ENCODE peak calls at places on chromosomes 16 and 17, in six cellular contexts. E, G, O, Z, I and X are unnamed samples.

GRCh38 chr16:70402916-70403659 is 35.8 kb downstream of the ST3GAL2 start:
- DNase-seq in Z (no peak), E (no peak), O (no peak), I (no peak), G (no peak), X (no peak)

GRCh38 chr16:57669476-57670162 is 1.5 kb downstream of the ADGRG3 start:
- DNase-seq in G (no peak), Z (no peak), I (no peak), O (no peak), E (no peak), X (no peak)

GRCh38 chr17:59963738-59964454 is 644 bp downstream of the RNFT1 start:
- DNase-seq in G (peak; percentile 18), I (peak; percentile 55), E (peak; percentile 29), Z (peak; percentile 66), O (peak; percentile 6), X (no peak)

GRCh38 chr16:87828071-87828971 is 41.0 kb downstream of the SLC7A5 start:
- DNase-seq in Z (no peak), O (no peak), E (no peak), I (peak; percentile 70), G (no peak), X (no peak)

GRCh38 chr16:84803146-84803545 is 16.6 kb upstream of the CRISPLD2 start:
- DNase-seq in G (no peak), I (no peak), Z (no peak), E (no peak), O (no peak), X (no peak)

GRCh38 chr17:41578971-41579370 is 7.1 kb upstream of the KRT9 start:
- DNase-seq in E (no peak), G (no peak), I (no peak), Z (no peak), O (no peak), X (no peak)

GRCh38 chr16:88719267-88719932 is 13.1 kb downstream of the CTU2 start:
- DNase-seq in O (no peak), E (peak; percentile 54), I (no peak), Z (no peak), G (no peak), X (no peak)

GRCh38 chr17:41391535-41391934 is 5.9 kb downstream of the KRT31 start:
- DNase-seq in Z (no peak), E (no peak), I (no peak), O (no peak), G (no peak), X (no peak)

GRCh38 chr17:83180264-83180995 is 101.0 kb downstream of the METRNL start:
- DNase-seq in I (peak; percentile 0), O (no peak), G (no peak), E (no peak), Z (peak; percentile 6), X (no peak)

GRCh38 chr16:85616608-85617311 is 3.6 kb downstream of the GSE1 start:
- DNase-seq in Z (peak; percentile 56), G (no peak), O (no peak), E (peak; percentile 64), I (peak; percentile 76), X (no peak)

GRCh38 chr16:65908568-65908967 is 457.9 kb upstream of the CDH5 start:
- DNase-seq in I (no peak), Z (no peak), O (no peak), G (no peak), E (no peak), X (no peak)

GRCh38 chr16:58010886-58011285 is 9.7 kb downstream of the USB1 start:
- DNase-seq in Z (no peak), O (no peak), E (no peak), I (no peak), G (no peak), X (no peak)

GRCh38 chr16:4059969-4060368 is 56.3 kb downstream of the ADCY9 start:
- DNase-seq in E (no peak), O (no peak), I (no peak), G (no peak), Z (no peak), X (no peak)

GRCh38 chr17:74147966-74148365 is 55.5 kb upstream of the RPL38 start:
- DNase-seq in O (no peak), G (no peak), E (no peak), Z (no peak), I (no peak), X (no peak)

GRCh38 chr16:9545500-9546437 is 454.3 kb downstream of the HAPSTR1 start:
- DNase-seq in Z (no peak), G (no peak), E (no peak), O (no peak), I (no peak), X (no peak)

GRCh38 chr17:21370430-21370829 is 5.7 kb upstream of the KCNJ12 start:
- DNase-seq in I (no peak), O (no peak), G (no peak), E (peak; percentile 76), Z (peak; percentile 34), X (no peak)

DNA sequence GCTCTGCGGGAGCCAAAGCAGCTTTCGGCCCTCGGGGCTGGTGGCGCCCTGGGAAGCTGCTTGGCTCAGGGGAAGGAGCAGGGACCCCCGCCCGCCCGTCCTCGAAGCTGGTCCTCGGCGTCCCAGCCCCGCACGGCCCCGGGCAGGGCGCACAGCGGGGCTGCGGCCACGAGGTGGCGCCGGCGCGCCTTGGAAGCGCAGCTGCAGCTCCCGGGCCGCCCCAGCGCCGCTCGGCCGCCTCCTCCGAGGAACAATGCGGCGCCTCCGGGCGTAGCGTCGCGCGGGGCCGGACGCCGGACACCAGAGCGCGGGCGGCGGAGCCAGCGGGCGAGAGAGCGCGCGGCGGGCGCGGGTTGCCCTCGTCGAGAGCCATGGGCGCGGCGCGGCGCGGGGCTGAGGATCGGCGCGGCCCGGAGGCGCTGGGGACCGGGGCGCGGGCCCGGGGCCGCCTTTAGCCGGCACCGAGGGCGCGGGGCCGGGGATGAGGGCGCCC is at the start of gene MGAT5B:
- DNase-seq in E (peak; percentile 83), O (peak; percentile 46), G (peak; percentile 61), Z (peak; percentile 41), I (peak; percentile 77), X (peak; percentile 81)
- H3K4me3 ChIP-seq in E (peak within 1 kb of the TSS; percentile 36), O (peak within 1 kb of the TSS; percentile 35), G (no peak within 1 kb of the TSS), Z (no peak within 1 kb of the TSS), I (no peak within 1 kb of the TSS), X (peak within 1 kb of the TSS; percentile 40)

GRCh38 chr16:35795361-35796029 is 2336.1 kb downstream of the TP53TG3F start:
- DNase-seq in Z (no peak), I (no peak), O (no peak), G (no peak), E (no peak), X (no peak)
- H3K9me3 ChIP-seq in Z (no peaks in the 10 kb centered on the region), I (no peaks in the 10 kb centered on the region), O (no peaks in the 10 kb centered on the region), G (peaks cover 5% of the 10 kb centered on the region), E (no peaks in the 10 kb centered on the region), X (no peaks in the 10 kb centered on the region)

GRCh38 chr16:78705694-78706093 is 606.2 kb downstream of the WWOX start:
- DNase-seq in O (no peak), E (no peak), Z (no peak), I (no peak), G (no peak), X (no peak)

GRCh38 chr16:78709137-78709871 is 609.9 kb downstream of the WWOX start:
- DNase-seq in O (no peak), E (no peak), G (no peak), Z (no peak), I (no peak), X (no peak)

GRCh38 chr16:78703951-78704350 is 604.5 kb downstream of the WWOX start:
- DNase-seq in O (no peak), Z (no peak), G (no peak), E (no peak), I (no peak), X (no peak)

GRCh38 chr16:78706637-78707036 is 607.2 kb downstream of the WWOX start:
- DNase-seq in O (no peak), Z (peak; percentile 40), I (no peak), G (no peak), E (no peak), X (no peak)

GRCh38 chr16:78704421-78704820 is 605.0 kb downstream of the WWOX start:
- DNase-seq in Z (no peak), E (no peak), O (no peak), G (no peak), I (no peak), X (no peak)
- H3K4me3 ChIP-seq in Z (no peak overlapping the region), E (no peak overlapping the region), O (no peak overlapping the region), G (no peak overlapping the region), I (no peak overlapping the region), X (no peak overlapping the region)

DNA sequence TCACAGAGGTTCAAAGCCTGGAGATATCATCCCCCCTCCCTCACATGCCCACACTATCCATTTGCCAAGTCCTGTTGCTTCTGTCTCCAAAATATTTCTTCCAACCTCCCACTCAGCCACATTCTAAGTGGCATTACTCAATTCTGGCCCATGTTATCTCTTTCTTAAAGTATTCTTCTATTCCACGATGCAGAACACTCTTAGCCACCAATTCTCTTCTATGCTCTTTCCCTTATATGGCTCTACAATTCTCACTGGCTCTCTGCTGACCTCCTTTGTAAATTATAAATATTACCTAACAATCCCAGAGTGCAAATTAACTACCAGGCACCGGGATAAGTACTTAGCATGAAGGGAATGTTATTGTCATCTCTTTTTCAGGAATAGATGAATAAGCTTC is 82.4 kb downstream of the KCNJ2 start:
- DNase-seq in G (no peak), I (no peak), Z (no peak), E (no peak), O (no peak), X (no peak)
- H3K9me3 ChIP-seq in G (no peaks in the 10 kb centered on the region), I (no peaks in the 10 kb centered on the region), Z (no peaks in the 10 kb centered on the region), E (no peaks in the 10 kb centered on the region), O (no peaks in the 10 kb centered on the region), X (no peaks in the 10 kb centered on the region)

GRCh38 chr16:83402160-83402794 is 405.5 kb upstream of the HSBP1 start:
- DNase-seq in E (no peak), I (no peak), G (no peak), Z (no peak), O (no peak), X (no peak)
- H3K4me3 ChIP-seq in E (no peak overlapping the region), I (no peak overlapping the region), G (no peak overlapping the region), Z (no peak overlapping the region), O (no peak overlapping the region), X (no peak overlapping the region)

GRCh38 chr16:68548947-68549346 is 9.9 kb downstream of the ZFP90 start:
- DNase-seq in G (no peak), Z (no peak), I (no peak), E (no peak), O (no peak), X (no peak)
- H3K9me3 ChIP-seq in G (peaks cover 40% of the 10 kb centered on the region), Z (no peaks in the 10 kb centered on the region), I (no peaks in the 10 kb centered on the region), E (no peaks in the 10 kb centered on the region), O (peaks cover 18% of the 10 kb centered on the region), X (peaks cover 76% of the 10 kb centered on the region)

GRCh38 chr17:81391268-81391963 is 3.8 kb upstream of the BAHCC1 start:
- DNase-seq in G (no peak), E (peak; percentile 29), O (no peak), I (no peak), Z (peak; percentile 34), X (no peak)
- H3K4me3 ChIP-seq in G (no peak overlapping the region), E (peak overlapping the region; percentile 80), O (no peak overlapping the region), I (no peak overlapping the region), Z (peak overlapping the region; percentile 93), X (peak overlapping the region; percentile 85)